ENCODE peak calls at places on chromosomes 12 and 14, in six cellular contexts. S is astrocyte of the cerebellum, F is fibroblast of lung, L is heart left ventricle, E is psoas muscle, K is heart right ventricle. X is an unnamed sample.

GRCh38 chr12:132236930-132237771 is 92.2 kb downstream of the GALNT9 start:
- DNase-seq in F (no peak), E (no peak), K (no peak), L (peak; percentile 15), S (no peak), X (no peak)

GRCh38 chr14:75826599-75826998 is 155.2 kb downstream of the TGFB3 start:
- DNase-seq in L (no peak), S (no peak), E (no peak), K (no peak), F (peak; percentile 38), X (no peak)

GRCh38 chr12:131105736-131106356 is 152.1 kb downstream of the ADGRD1 start:
- DNase-seq in F (no peak), L (no peak), K (no peak), S (no peak), E (no peak), X (no peak)

GRCh38 chr12:89634508-89634907 is 74.1 kb downstream of the ATP2B1 start:
- DNase-seq in E (no peak), K (no peak), L (no peak), F (no peak), S (no peak), X (no peak)

GRCh38 chr14:58656671-58657411 is 19.1 kb downstream of the DACT1 start:
- DNase-seq in E (no peak), S (no peak), F (no peak), K (no peak), L (no peak), X (no peak)

GRCh38 chr12:21656931-21657335 is 709 bp downstream of the LDHB start:
- DNase-seq in S (no peak), L (peak; percentile 42), E (no peak), F (peak; percentile 58), K (peak; percentile 43), X (peak; percentile 28)

GRCh38 chr12:4781212-4781611 is 61.0 kb downstream of the GALNT8 start:
- DNase-seq in F (no peak), L (no peak), S (no peak), E (no peak), K (no peak), X (no peak)

GRCh38 chr12:61356485-61356884 is 903.7 kb upstream of the USP15 start:
- DNase-seq in K (no peak), L (no peak), E (no peak), S (no peak), F (no peak), X (no peak)

GRCh38 chr12:26007563-26007962 is 49.1 kb downstream of the RASSF8 start:
- DNase-seq in S (no peak), L (no peak), E (no peak), F (peak; percentile 34), K (no peak), X (no peak)

GRCh38 chr12:31206038-31206670 is 119.8 kb downstream of the SINHCAF start:
- DNase-seq in K (no peak), L (peak; percentile 18), S (peak; percentile 52), F (peak; percentile 84), E (no peak), X (no peak)

GRCh38 chr14:58777541-58777979 is 139.8 kb downstream of the DACT1 start:
- DNase-seq in K (no peak), E (no peak), L (no peak), F (peak; percentile 68), S (peak; percentile 8), X (no peak)

GRCh38 chr12:2288875-2289274 is 236.1 kb downstream of the CACNA1C start:
- DNase-seq in S (no peak), F (no peak), K (no peak), L (no peak), E (no peak), X (no peak)

GRCh38 chr12:93624595-93625294 is 52.3 kb downstream of the SOCS2 start:
- DNase-seq in K (no peak), S (peak; percentile 86), E (no peak), L (no peak), F (peak; percentile 96), X (no peak)

GRCh38 chr14:54737132-54737711 is 165.4 kb downstream of the GCH1 start:
- DNase-seq in E (peak; percentile 48), S (peak; percentile 57), F (peak; percentile 51), K (no peak), L (no peak), X (no peak)

GRCh38 chr14:21653331-21653885 is at the start of gene OR4E2:
- DNase-seq in S (no peak), F (no peak), K (no peak), L (no peak), E (no peak), X (no peak)

GRCh38 chr12:13268606-13269005 is 72.1 kb downstream of the EMP1 start:
- DNase-seq in F (no peak), S (no peak), L (no peak), E (no peak), K (no peak), X (no peak)

GRCh38 chr14:37988472-37988871 is 219.2 kb upstream of the SSTR1 start:
- DNase-seq in L (no peak), E (no peak), K (no peak), S (peak; percentile 5), F (no peak), X (no peak)

GRCh38 chr14:22220427-22220826 is 368.6 kb downstream of the DAD1 start:
- DNase-seq in L (no peak), F (peak; percentile 21), E (no peak), K (no peak), S (peak; percentile 11), X (no peak)

GRCh38 chr12:68749861-68750260 is 3.9 kb downstream of the SLC35E3 start:
- DNase-seq in K (no peak), F (no peak), E (no peak), S (no peak), L (no peak), X (no peak)

GRCh38 chr12:102902093-102902492 is 15.0 kb downstream of the PAH start:
- DNase-seq in F (no peak), L (no peak), K (no peak), E (no peak), S (no peak), X (no peak)

GRCh38 chr12:25979563-25979962 is 21.1 kb downstream of the RASSF8 start:
- DNase-seq in L (no peak), K (no peak), F (no peak), E (no peak), S (no peak), X (no peak)

GRCh38 chr12:55706840-55707671 is 648 bp downstream of the ITGA7 start:
- DNase-seq in E (peak; percentile 84), K (no peak), F (no peak), L (peak; percentile 36), S (no peak), X (no peak)

GRCh38 chr14:82009076-82009475 is 475.4 kb upstream of the SEL1L start:
- DNase-seq in S (no peak), K (no peak), L (no peak), E (no peak), F (no peak), X (no peak)
- TF ChIP-seq CTCF in S (no peak), K (peak; percentile 9), L (no peak), E (no peak), F (no peak), X (no peak)

GRCh38 chr12:91575631-91576030 is 393.0 kb upstream of the DCN start:
- DNase-seq in L (no peak), K (no peak), S (no peak), E (no peak), F (no peak), X (no peak)

GRCh38 chr12:91576432-91576831 is 393.8 kb upstream of the DCN start:
- DNase-seq in E (no peak), K (no peak), S (no peak), F (no peak), L (no peak), X (no peak)

GRCh38 chr12:91579516-91580263 is 397.1 kb upstream of the DCN start:
- DNase-seq in S (no peak), F (no peak), L (no peak), E (no peak), K (no peak), X (no peak)

GRCh38 chr12:91574975-91575374 is 392.4 kb upstream of the DCN start:
- DNase-seq in F (no peak), E (no peak), L (no peak), S (no peak), K (no peak), X (no peak)

DNA sequence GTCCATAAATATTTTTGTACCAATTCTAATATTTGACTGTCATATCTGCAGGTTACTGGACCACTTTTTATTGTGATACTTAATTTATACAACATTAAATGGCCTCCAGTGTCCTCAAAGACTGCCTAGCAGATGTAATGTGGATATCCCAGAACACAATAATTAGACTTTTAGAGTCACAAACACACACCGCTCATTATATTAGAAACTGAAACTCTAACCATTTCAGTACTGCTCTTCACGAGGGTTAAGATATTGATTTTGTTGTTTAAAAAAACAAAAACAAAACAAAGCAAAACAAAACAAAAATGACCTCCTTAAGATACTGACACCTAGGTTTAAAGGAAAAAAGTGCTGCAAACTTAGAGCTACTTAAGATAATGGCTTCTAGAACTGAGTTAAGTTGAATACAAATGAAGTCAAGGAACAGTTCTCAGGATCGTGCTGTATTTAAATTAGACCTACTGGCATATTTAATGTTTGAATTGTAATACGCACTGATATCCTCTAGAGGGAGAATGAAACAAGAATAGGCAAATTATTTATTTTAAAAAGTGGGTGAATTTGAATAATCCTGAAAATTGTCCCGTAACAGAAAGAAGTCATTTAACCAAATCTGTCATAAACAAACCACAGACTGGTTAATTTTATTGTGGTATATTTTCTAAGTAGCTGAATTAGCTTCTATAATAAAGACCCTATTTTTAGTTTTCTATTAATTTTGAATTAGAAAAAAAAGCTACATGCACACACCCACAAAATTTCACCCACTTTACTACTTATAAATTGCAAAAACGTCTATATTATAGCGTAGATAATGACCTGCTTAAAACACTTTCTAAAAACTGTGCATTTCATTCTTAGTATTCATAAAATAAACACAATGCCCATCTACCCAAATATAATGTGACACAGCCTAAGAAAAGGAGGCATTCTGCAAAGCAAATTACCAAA is 395.2 kb upstream of the DCN start:
- DNase-seq in F (peak; percentile 65), E (no peak), S (no peak), L (no peak), K (no peak), X (no peak)
- H3K4me3 ChIP-seq in F (peak overlapping the region; percentile 33), E (peak overlapping the region; percentile 53), S (no peak overlapping the region), L (peak overlapping the region; percentile 25), K (peak overlapping the region; percentile 26), X (peak overlapping the region; percentile 46)

GRCh38 chr12:110102255-110102654 is 21.9 kb upstream of the IFT81 start:
- DNase-seq in F (peak; percentile 73), S (peak; percentile 19), L (peak; percentile 42), K (no peak), E (no peak), X (no peak)
- TF ChIP-seq CTCF in F (peak; percentile 50), S (peak; percentile 41), L (peak; percentile 23), K (peak; percentile 29), E (peak; percentile 15), X (peak; percentile 36)

DNA sequence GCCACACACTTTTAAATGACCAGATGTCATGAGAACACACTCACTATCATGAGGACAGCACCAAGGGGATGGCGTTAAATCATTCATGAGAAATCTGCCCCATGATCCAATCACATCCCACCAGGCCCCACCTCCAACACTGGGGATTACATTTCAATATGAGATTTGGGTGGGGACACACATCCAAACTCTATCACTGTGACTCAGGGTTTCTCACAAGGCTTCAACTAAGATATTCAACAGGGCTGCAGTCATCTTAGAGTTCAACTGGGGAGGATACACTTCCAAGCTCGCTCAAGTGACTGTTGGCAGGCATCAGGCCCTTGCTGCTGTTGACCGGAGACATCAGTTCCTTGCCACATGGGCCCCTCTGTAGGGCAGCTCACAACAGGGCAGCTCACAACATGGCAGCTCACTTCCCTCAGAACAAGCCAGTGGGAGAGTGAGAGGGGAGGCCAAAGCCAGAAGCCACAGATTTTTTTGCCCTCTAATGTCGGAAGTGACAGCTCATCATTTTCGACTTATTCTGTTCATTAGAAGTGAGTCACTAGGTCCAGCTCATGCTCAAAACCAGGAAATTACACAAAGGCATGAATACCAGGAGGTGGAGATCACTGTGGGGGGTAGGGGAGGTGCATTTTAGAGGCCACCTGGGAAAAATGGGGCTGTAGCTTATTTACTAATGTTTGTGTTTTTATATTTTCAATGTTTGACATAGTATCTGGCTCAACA is 50.8 kb upstream of the PTHLH start:
- DNase-seq in K (no peak), E (no peak), F (peak; percentile 87), S (peak; percentile 72), L (no peak), X (no peak)
- H3K4me3 ChIP-seq in K (no peak overlapping the region), E (no peak overlapping the region), F (no peak overlapping the region), S (no peak overlapping the region), L (no peak overlapping the region), X (no peak overlapping the region)